ENCODE peak calls at places on chromosomes 11 and 22, in four cellular contexts. T is HepG2, O is K562, E is H1. Y is an unnamed sample.

GRCh38 chr11:69513663-69514062 is 32.2 kb downstream of the LINC01488 start:
- DNase-seq in E (no peak), T (no peak), O (no peak), Y (no peak)

GRCh38 chr22:39528080-39528661 is 4.4 kb downstream of the RPS19BP1 start:
- DNase-seq in O (no peak), E (no peak), T (no peak), Y (no peak)

GRCh38 chr11:86162257-86162656 is 82.3 kb upstream of the EED start:
- DNase-seq in T (no peak), O (peak), E (no peak), Y (no peak)

GRCh38 chr11:85076535-85077330 is 550.4 kb downstream of the DLG2 start:
- DNase-seq in O (no peak), E (no peak), T (no peak), Y (no peak)

GRCh38 chr11:56705784-56706396 is 7.0 kb downstream of the OR9G1 start:
- DNase-seq in T (no peak), E (no peak), O (no peak), Y (no peak)

GRCh38 chr11:128422576-128423370 is 164.6 kb downstream of the ETS1 start:
- DNase-seq in O (no peak), E (no peak), T (no peak), Y (no peak)

GRCh38 chr11:84193706-84194105 is 907.5 kb upstream of the CCDC90B start:
- DNase-seq in O (no peak), E (no peak), T (no peak), Y (no peak)

GRCh38 chr11:128716231-128716630 is 22.4 kb downstream of the FLI1 start:
- DNase-seq in T (no peak), E (no peak), O (no peak), Y (no peak)

GRCh38 chr11:108226036-108226435 is 3.2 kb downstream of the ATM start:
- DNase-seq in E (no peak), T (no peak), O (peak), Y (no peak)

GRCh38 chr22:25845985-25846745 is 104.2 kb downstream of the MYO18B start:
- DNase-seq in O (peak), E (peak), T (no peak), Y (no peak)

GRCh38 chr11:90698238-90698637 is 475.4 kb upstream of the CHORDC1 start:
- DNase-seq in O (no peak), E (no peak), T (no peak), Y (no peak)

GRCh38 chr11:127018683-127019279 is 18.2 kb upstream of the KIRREL3 start:
- DNase-seq in O (no peak), E (no peak), T (no peak), Y (no peak)

GRCh38 chr11:64604458-64605247 is 13.6 kb downstream of the SLC22A12 start:
- DNase-seq in O (peak), T (no peak), E (no peak), Y (no peak)

GRCh38 chr11:10735532-10736465 is 15.2 kb upstream of the CTR9 start:
- DNase-seq in T (peak), O (peak), E (peak), Y (peak)

GRCh38 chr11:11867720-11868119 is 25.9 kb downstream of the USP47 start:
- DNase-seq in T (no peak), E (no peak), O (no peak), Y (no peak)

GRCh38 chr22:25420925-25421904 is 143.3 kb upstream of the GRK3 start:
- DNase-seq in E (peak), T (no peak), O (no peak), Y (peak)

GRCh38 chr22:49026476-49027121 is 801.1 kb downstream of the BRD1 start:
- DNase-seq in E (peak), O (no peak), T (no peak), Y (peak)

GRCh38 chr11:27553186-27553585 is 46.6 kb upstream of the LIN7C start:
- DNase-seq in T (no peak), O (no peak), E (no peak), Y (no peak)

GRCh38 chr22:37091986-37092385 is 17.5 kb downstream of the TMPRSS6 start:
- DNase-seq in E (no peak), O (no peak), T (no peak), Y (no peak)

GRCh38 chr22:23514317-23515038 is 65.6 kb downstream of the IGLL1 start:
- DNase-seq in E (peak), T (no peak), O (no peak), Y (no peak)

GRCh38 chr11:43756575-43756974 is 76.0 kb downstream of the HSD17B12 start:
- DNase-seq in O (no peak), E (no peak), T (no peak), Y (no peak)
- TF ChIP-seq PHF8 in O (no peak), E (no peak), T (no peak), Y (no peak)

GRCh38 chr11:130488187-130489026 is 40.0 kb downstream of the ADAMTS15 start:
- DNase-seq in O (no peak), T (no peak), E (peak), Y (no peak)

GRCh38 chr11:130489027-130489584 is 40.7 kb downstream of the ADAMTS15 start:
- DNase-seq in T (no peak), E (no peak), O (no peak), Y (no peak)

GRCh38 chr11:130485983-130486970 is 37.8 kb downstream of the ADAMTS15 start:
- DNase-seq in E (peak), O (no peak), T (no peak), Y (no peak)

GRCh38 chr11:130487390-130488186 is 39.1 kb downstream of the ADAMTS15 start:
- DNase-seq in E (peak), O (no peak), T (peak), Y (no peak)

DNA sequence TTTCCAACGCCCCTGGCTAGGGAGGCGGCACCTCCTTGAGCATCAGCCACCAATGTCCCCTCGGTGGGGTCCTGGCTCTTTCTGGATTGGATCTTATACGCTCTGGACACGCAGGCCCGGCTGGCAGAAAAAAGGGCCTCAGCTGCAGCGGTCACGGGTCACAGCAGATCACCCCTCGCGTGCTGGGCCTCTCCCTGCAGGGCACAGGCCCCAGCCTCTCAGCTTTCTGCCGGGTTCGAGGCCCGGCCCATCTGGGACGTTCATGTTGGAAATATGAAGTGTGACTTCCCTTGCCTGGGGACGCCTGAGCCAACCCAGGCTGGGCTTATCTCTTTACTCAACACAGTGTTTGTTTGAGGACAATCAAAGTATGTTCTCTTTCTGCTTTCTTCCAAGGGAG is 38.5 kb downstream of the ADAMTS15 start:
- DNase-seq in T (no peak), O (no peak), E (peak), Y (no peak)
- TF ChIP-seq HDAC2 in T (no peak), O (no peak), E (no peak), Y (no peak)

GRCh38 chr22:33921576-33922181 is 1.4 kb upstream of the LARGE1 start:
- DNase-seq in O (no peak), T (peak), E (peak), Y (peak)
- TF ChIP-seq PHF8 in O (no peak), T (no peak), E (peak), Y (no peak)

DNA sequence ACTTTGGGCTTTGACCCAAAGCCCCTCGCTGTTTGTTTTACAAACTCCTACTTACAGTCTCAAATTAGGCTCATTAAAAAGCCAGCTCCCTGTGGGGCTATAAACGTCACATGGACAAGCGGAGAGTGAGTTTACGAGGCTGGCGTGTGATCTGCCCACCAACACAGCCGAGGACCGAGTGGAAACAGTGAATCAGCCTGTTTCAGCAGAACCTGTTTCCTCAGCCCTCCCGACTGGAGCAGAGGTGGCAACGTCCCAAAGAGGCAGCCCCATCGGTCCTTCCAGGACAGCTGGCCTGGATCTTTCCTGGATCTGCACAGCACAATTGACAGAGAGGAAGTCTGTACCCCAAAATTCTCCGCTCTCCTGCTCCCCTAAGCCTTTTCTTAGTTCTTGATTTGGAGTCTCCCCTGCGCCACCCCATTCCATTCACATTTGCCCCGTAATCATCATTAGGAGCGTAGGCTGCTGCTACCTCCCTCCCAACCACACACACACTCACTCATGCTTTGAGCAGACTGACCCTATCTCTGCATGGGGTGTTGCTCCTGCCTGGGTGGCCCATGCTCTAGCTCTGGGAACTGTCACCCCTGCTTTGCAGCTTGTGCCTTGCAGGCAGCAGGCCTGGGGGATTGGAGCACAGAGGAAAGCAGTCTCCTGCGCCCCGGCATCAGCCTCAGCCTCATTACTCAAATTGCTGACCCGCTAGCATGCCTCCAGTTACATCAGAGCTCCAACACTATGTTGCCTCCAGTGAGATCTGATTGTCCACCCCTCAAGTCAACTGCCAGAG is 117.8 kb downstream of the NAT10 start:
- DNase-seq in O (no peak), T (no peak), E (no peak), Y (no peak)
- TF ChIP-seq HDAC2 in O (no peak), T (no peak), E (no peak), Y (no peak)

DNA sequence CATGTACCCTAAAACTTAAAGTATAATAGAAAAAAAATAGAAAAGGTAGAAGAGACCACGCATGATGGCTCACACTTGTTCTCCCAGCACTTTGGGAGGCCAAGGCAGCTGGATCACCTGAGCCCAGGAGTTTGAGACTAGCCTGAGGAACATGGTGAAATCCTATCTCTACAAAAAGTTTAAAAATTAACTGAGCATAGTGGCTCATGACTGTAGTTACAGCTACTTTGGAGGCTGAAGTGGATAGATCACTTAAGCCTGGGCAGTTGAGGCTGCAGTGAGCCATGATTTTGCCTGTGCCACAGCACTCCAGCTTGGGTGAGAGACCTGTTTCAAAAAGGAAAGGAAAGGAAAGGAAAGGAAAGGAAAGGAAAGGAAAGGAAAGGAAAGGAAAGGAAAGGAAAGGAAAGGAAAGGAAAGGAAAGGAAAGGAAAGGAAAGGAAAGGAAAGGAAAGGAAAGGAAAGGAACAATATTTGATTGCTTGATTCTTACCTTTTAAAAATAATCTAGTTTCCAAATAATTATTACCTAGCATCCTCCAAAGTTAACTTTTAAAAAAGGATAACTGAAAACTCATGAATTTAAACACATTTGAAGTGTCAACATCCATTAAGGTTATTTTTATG is 99.9 kb upstream of the PAX6 start:
- DNase-seq in E (no peak), O (no peak), T (no peak), Y (no peak)
- TF ChIP-seq PHF8 in E (no peak), O (no peak), T (no peak), Y (no peak)